ENCODE peak calls at places on chromosome 22, in six cellular contexts. One of them, this sample, is unnamed.

GRCh38 chr22:47168900-47169800 is 406.7 kb downstream of the TBC1D22A start:
- DNase-seq in heart right ventricle: no peak
- DNase-seq in AG10803: no peak
- DNase-seq in type B pancreatic cell: peak; percentile 64
- DNase-seq in coronary artery: peak; percentile 65
- DNase-seq in nephron progenitor cell: no peak
- DNase-seq in this sample: no peak

GRCh38 chr22:30127749-30128166 is 47.5 kb downstream of the HORMAD2 start:
- DNase-seq in coronary artery: no peak
- DNase-seq in heart right ventricle: no peak
- DNase-seq in AG10803: peak; percentile 45
- DNase-seq in nephron progenitor cell: no peak
- DNase-seq in type B pancreatic cell: no peak
- DNase-seq in this sample: no peak

GRCh38 chr22:33922268-33922667 is 2.0 kb upstream of the LARGE1 start:
- DNase-seq in heart right ventricle: peak; percentile 21
- DNase-seq in type B pancreatic cell: peak; percentile 77
- DNase-seq in nephron progenitor cell: peak; percentile 72
- DNase-seq in AG10803: no peak
- DNase-seq in coronary artery: no peak
- DNase-seq in this sample: peak; percentile 43

GRCh38 chr22:17872491-17872890 is 98.2 kb upstream of the BID start:
- DNase-seq in heart right ventricle: no peak
- DNase-seq in coronary artery: no peak
- DNase-seq in nephron progenitor cell: no peak
- DNase-seq in type B pancreatic cell: no peak
- DNase-seq in AG10803: no peak
- DNase-seq in this sample: no peak

GRCh38 chr22:43481528-43482309 is 69.9 kb downstream of the MPPED1 start:
- DNase-seq in type B pancreatic cell: no peak
- DNase-seq in heart right ventricle: no peak
- DNase-seq in AG10803: no peak
- DNase-seq in coronary artery: no peak
- DNase-seq in nephron progenitor cell: no peak
- DNase-seq in this sample: peak; percentile 39

GRCh38 chr22:26610072-26610958 is 7.5 kb downstream of the CRYBB1 start:
- DNase-seq in heart right ventricle: peak; percentile 32
- DNase-seq in type B pancreatic cell: no peak
- DNase-seq in coronary artery: no peak
- DNase-seq in nephron progenitor cell: no peak
- DNase-seq in AG10803: peak; percentile 94
- DNase-seq in this sample: no peak

GRCh38 chr22:23714596-23715588 is 24.1 kb downstream of the RGL4 start:
- DNase-seq in AG10803: no peak
- DNase-seq in heart right ventricle: no peak
- DNase-seq in type B pancreatic cell: no peak
- DNase-seq in coronary artery: no peak
- DNase-seq in nephron progenitor cell: no peak
- DNase-seq in this sample: no peak

GRCh38 chr22:43320943-43321900 is 21.9 kb downstream of the SCUBE1 start:
- DNase-seq in AG10803: no peak
- DNase-seq in nephron progenitor cell: no peak
- DNase-seq in type B pancreatic cell: no peak
- DNase-seq in heart right ventricle: no peak
- DNase-seq in coronary artery: no peak
- DNase-seq in this sample: no peak

GRCh38 chr22:40426671-40427070 is 56.3 kb downstream of the SGSM3 start:
- DNase-seq in heart right ventricle: no peak
- DNase-seq in nephron progenitor cell: no peak
- DNase-seq in AG10803: peak; percentile 57
- DNase-seq in type B pancreatic cell: no peak
- DNase-seq in coronary artery: no peak
- DNase-seq in this sample: no peak

GRCh38 chr22:47837703-47838102 is 1075.3 kb downstream of the TBC1D22A start:
- DNase-seq in AG10803: peak; percentile 24
- DNase-seq in heart right ventricle: no peak
- DNase-seq in nephron progenitor cell: no peak
- DNase-seq in coronary artery: peak; percentile 28
- DNase-seq in type B pancreatic cell: no peak
- DNase-seq in this sample: peak; percentile 26

GRCh38 chr22:26650722-26651421 is 6.5 kb upstream of the MIAT start:
- DNase-seq in type B pancreatic cell: no peak
- DNase-seq in nephron progenitor cell: no peak
- DNase-seq in heart right ventricle: no peak
- DNase-seq in AG10803: no peak
- DNase-seq in coronary artery: no peak
- DNase-seq in this sample: no peak

GRCh38 chr22:47292546-47293320 is 530.3 kb downstream of the TBC1D22A start:
- DNase-seq in heart right ventricle: no peak
- DNase-seq in AG10803: no peak
- DNase-seq in coronary artery: peak; percentile 33
- DNase-seq in type B pancreatic cell: peak; percentile 56
- DNase-seq in nephron progenitor cell: no peak
- DNase-seq in this sample: no peak

GRCh38 chr22:24978308-24978707 is 25.8 kb downstream of the KIAA1671 start:
- DNase-seq in AG10803: no peak
- DNase-seq in type B pancreatic cell: no peak
- DNase-seq in nephron progenitor cell: no peak
- DNase-seq in coronary artery: no peak
- DNase-seq in heart right ventricle: no peak
- DNase-seq in this sample: no peak

GRCh38 chr22:20775342-20775895 is 1.5 kb downstream of the SERPIND1 start:
- DNase-seq in heart right ventricle: no peak
- DNase-seq in AG10803: no peak
- DNase-seq in coronary artery: no peak
- DNase-seq in nephron progenitor cell: no peak
- DNase-seq in type B pancreatic cell: no peak
- DNase-seq in this sample: no peak

GRCh38 chr22:20779014-20779812 is 5.3 kb downstream of the SERPIND1 start:
- DNase-seq in heart right ventricle: no peak
- DNase-seq in AG10803: no peak
- DNase-seq in nephron progenitor cell: no peak
- DNase-seq in type B pancreatic cell: no peak
- DNase-seq in coronary artery: no peak
- DNase-seq in this sample: no peak

GRCh38 chr22:20776624-20777405 is 2.9 kb downstream of the SERPIND1 start:
- DNase-seq in AG10803: no peak
- DNase-seq in coronary artery: no peak
- DNase-seq in nephron progenitor cell: no peak
- DNase-seq in type B pancreatic cell: no peak
- DNase-seq in heart right ventricle: no peak
- DNase-seq in this sample: no peak

GRCh38 chr22:20779813-20780148 is 5.9 kb downstream of the SERPIND1 start:
- DNase-seq in nephron progenitor cell: no peak
- DNase-seq in type B pancreatic cell: no peak
- DNase-seq in coronary artery: no peak
- DNase-seq in AG10803: no peak
- DNase-seq in heart right ventricle: no peak
- DNase-seq in this sample: no peak

GRCh38 chr22:20777420-20778177 is 3.7 kb downstream of the SERPIND1 start:
- DNase-seq in AG10803: peak; percentile 33
- DNase-seq in type B pancreatic cell: no peak
- DNase-seq in coronary artery: no peak
- DNase-seq in nephron progenitor cell: no peak
- DNase-seq in heart right ventricle: no peak
- DNase-seq in this sample: no peak
- TF ChIP-seq CTCF in AG10803: no peak
- TF ChIP-seq CTCF in type B pancreatic cell: no peak
- TF ChIP-seq CTCF in coronary artery: no peak
- TF ChIP-seq CTCF in nephron progenitor cell: no peak
- TF ChIP-seq CTCF in heart right ventricle: peak; percentile 27
- TF ChIP-seq CTCF in this sample: no peak

DNA sequence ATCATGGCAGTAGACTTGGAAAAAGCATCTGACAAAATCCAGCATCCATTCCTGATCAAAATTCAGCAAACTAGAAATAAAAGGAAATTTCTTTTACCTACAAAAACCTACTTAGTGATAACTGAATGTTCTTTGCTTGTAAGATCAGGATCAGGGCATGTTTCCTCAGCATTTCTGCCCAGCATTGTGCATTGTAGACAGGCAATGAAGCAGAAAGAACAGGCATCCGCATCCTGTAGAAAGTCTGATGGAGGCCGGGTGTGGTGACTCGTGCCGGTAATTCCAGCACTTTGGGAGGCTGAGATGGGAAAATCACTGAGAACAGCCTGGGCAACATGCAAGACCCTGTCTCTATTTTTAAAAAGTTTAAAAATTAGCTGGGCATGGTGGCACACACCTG is 32.5 kb upstream of the PANX2 start:
- DNase-seq in type B pancreatic cell: no peak
- DNase-seq in heart right ventricle: no peak
- DNase-seq in AG10803: no peak
- DNase-seq in coronary artery: no peak
- DNase-seq in nephron progenitor cell: no peak
- DNase-seq in this sample: no peak
- TF ChIP-seq CTCF in type B pancreatic cell: no peak
- TF ChIP-seq CTCF in heart right ventricle: no peak
- TF ChIP-seq CTCF in AG10803: no peak
- TF ChIP-seq CTCF in coronary artery: no peak
- TF ChIP-seq CTCF in nephron progenitor cell: no peak
- TF ChIP-seq CTCF in this sample: no peak

GRCh38 chr22:44578516-44579230 is 80.6 kb upstream of the RTL6 start:
- DNase-seq in nephron progenitor cell: no peak
- DNase-seq in AG10803: no peak
- DNase-seq in type B pancreatic cell: peak; percentile 58
- DNase-seq in coronary artery: no peak
- DNase-seq in heart right ventricle: no peak
- DNase-seq in this sample: no peak
- TF ChIP-seq CTCF in nephron progenitor cell: no peak
- TF ChIP-seq CTCF in AG10803: no peak
- TF ChIP-seq CTCF in type B pancreatic cell: no peak
- TF ChIP-seq CTCF in coronary artery: no peak
- TF ChIP-seq CTCF in heart right ventricle: no peak
- TF ChIP-seq CTCF in this sample: no peak

GRCh38 chr22:50547231-50547851 is 1.6 kb downstream of the KLHDC7B start:
- DNase-seq in type B pancreatic cell: no peak
- DNase-seq in heart right ventricle: no peak
- DNase-seq in coronary artery: no peak
- DNase-seq in nephron progenitor cell: no peak
- DNase-seq in AG10803: no peak
- DNase-seq in this sample: no peak

GRCh38 chr22:50544078-50544745 is 1.5 kb upstream of the KLHDC7B start:
- DNase-seq in coronary artery: no peak
- DNase-seq in nephron progenitor cell: peak; percentile 90
- DNase-seq in heart right ventricle: peak; percentile 68
- DNase-seq in AG10803: peak; percentile 55
- DNase-seq in type B pancreatic cell: no peak
- DNase-seq in this sample: peak; percentile 88

GRCh38 chr22:50546326-50547230 is 879 bp downstream of the KLHDC7B start:
- DNase-seq in coronary artery: no peak
- DNase-seq in AG10803: no peak
- DNase-seq in heart right ventricle: no peak
- DNase-seq in nephron progenitor cell: no peak
- DNase-seq in type B pancreatic cell: no peak
- DNase-seq in this sample: no peak

GRCh38 chr22:50544746-50545253 is 899 bp upstream of the KLHDC7B start:
- DNase-seq in coronary artery: no peak
- DNase-seq in nephron progenitor cell: no peak
- DNase-seq in type B pancreatic cell: no peak
- DNase-seq in heart right ventricle: no peak
- DNase-seq in AG10803: no peak
- DNase-seq in this sample: no peak

DNA sequence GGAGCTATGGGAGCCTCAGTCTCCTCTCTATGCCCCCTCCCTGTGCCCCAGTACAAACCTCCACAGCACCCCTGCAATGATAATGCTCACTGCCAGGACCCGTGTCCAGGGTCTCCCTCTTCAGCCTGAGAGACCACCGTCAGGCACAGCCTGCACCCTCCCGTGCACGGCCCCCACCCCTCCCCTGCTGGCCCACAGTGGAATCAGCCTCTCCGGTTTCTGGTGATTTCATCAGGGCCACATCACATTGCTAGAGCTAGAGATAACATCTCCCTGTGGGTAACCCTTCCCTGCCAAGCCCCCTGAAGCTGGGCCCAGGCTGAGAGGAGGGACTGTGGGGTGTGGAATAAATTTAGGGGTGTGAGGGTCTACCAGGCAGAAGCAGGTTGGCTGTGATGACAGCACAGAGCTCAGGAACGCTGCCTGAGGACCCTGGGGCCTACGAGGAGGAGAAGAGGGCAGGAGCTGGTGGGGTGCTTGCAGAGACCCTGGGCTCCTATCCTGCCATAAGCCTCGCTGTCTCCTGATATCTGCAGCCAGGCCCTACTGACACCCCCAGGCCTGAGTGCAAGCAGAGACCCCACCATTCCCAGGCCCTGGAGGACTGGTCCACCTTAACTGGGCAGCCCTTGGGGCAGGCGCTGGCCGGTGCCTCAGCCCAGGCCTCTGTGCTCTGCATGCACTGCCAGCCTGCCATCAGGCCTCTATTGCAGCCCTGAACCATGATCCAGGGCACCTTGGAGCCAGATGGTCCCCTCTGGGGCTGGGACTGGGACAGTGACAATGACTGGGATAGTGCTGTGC is at the start of gene KLHDC7B:
- DNase-seq in coronary artery: no peak
- DNase-seq in type B pancreatic cell: no peak
- DNase-seq in heart right ventricle: no peak
- DNase-seq in nephron progenitor cell: no peak
- DNase-seq in AG10803: peak; percentile 55
- DNase-seq in this sample: no peak
- TF ChIP-seq CTCF in coronary artery: no peak
- TF ChIP-seq CTCF in type B pancreatic cell: peak; percentile 18
- TF ChIP-seq CTCF in heart right ventricle: no peak
- TF ChIP-seq CTCF in nephron progenitor cell: no peak
- TF ChIP-seq CTCF in AG10803: peak; percentile 40
- TF ChIP-seq CTCF in this sample: no peak

DNA sequence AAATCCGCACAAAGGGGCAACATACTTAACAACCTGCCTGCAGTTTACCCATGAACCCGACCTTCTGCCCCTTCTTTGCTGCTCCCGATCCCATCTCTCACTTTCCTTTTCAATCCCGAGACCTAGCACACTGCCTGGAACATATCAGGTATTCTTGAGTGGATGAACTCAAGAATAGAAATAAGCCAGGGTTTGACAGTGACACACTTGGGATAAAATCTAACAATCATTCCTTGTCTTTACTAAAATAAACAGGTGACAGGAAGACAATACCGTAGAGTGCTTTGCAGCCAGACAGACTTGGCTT is 954 bp downstream of the UFD1 start:
- DNase-seq in heart right ventricle: no peak
- DNase-seq in AG10803: no peak
- DNase-seq in nephron progenitor cell: no peak
- DNase-seq in coronary artery: no peak
- DNase-seq in type B pancreatic cell: no peak
- DNase-seq in this sample: no peak
- TF ChIP-seq CTCF in heart right ventricle: no peak
- TF ChIP-seq CTCF in AG10803: no peak
- TF ChIP-seq CTCF in nephron progenitor cell: no peak
- TF ChIP-seq CTCF in coronary artery: no peak
- TF ChIP-seq CTCF in type B pancreatic cell: no peak
- TF ChIP-seq CTCF in this sample: no peak

This sample was measured in endothelial cell.